ENCODE peak calls at places on chromosomes 16 and 17, in four cellular contexts. I is left ventricle myocardium inferior, T is neuronal stem cell, H is left lung. B is an unnamed sample. For H3K4me1, the result is how much of the 10 kb centered on the place peaks cover.

GRCh38 chr17:59002848-59003247 is 103.8 kb downstream of the TRIM37 start:
- DNase-seq in I (no peak), T (no peak), H (no peak), B (no peak)

GRCh38 chr16:2159052-2159838 is 3.7 kb downstream of the TRAF7 start:
- DNase-seq in I (no peak), T (no peak), H (no peak), B (no peak)

GRCh38 chr17:81683208-81683583 is 401 bp downstream of the ARL16 start:
- DNase-seq in I (no peak), T (no peak), H (no peak), B (no peak)

GRCh38 chr17:81644976-81645952 is 8.3 kb downstream of the TSPAN10 start:
- DNase-seq in I (no peak), T (no peak), H (no peak), B (no peak)

GRCh38 chr16:17364319-17365210 is 106.2 kb downstream of the XYLT1 start:
- DNase-seq in I (no peak), T (no peak), H (no peak), B (no peak)

GRCh38 chr16:88103011-88103410 is 151.8 kb downstream of the BANP start:
- DNase-seq in I (no peak), T (no peak), H (no peak), B (no peak)

GRCh38 chr17:6528557-6528956 is 27.8 kb downstream of the PITPNM3 start:
- DNase-seq in I (no peak), T (no peak), H (no peak), B (no peak)

GRCh38 chr16:80899804-80900592 is 95.6 kb upstream of the CDYL2 start:
- DNase-seq in I (peak), T (no peak), H (peak), B (peak)

GRCh38 chr17:28043296-28043695 is 819 bp downstream of the NLK start:
- DNase-seq in I (no peak), T (no peak), H (no peak), B (no peak)

GRCh38 chr17:28041844-28042656 is 427 bp upstream of the NLK start:
- DNase-seq in I (no peak), T (no peak), H (no peak), B (no peak)

GRCh38 chr17:28042721-28043291 is 329 bp downstream of the NLK start:
- DNase-seq in I (no peak), T (no peak), H (no peak), B (no peak)

GRCh38 chr17:28041068-28041843 is 1.2 kb upstream of the NLK start:
- DNase-seq in I (peak), T (peak), H (peak), B (peak)

DNA sequence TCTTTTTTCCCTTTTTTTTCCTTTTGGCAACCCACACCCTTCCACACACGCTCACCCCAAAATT is at the start of gene NLK:
- DNase-seq in I (no peak), T (no peak), H (no peak), B (no peak)
- H3K27ac ChIP-seq in I (peak), T (peak), H (peak), B (peak)

GRCh38 chr16:85379041-85380001 is 233.8 kb upstream of the GSE1 start:
- DNase-seq in I (no peak), T (no peak), H (no peak), B (no peak)
- H3K4me1 ChIP-seq in I (half or more), T (under half), H (under half), B (under half)

DNA sequence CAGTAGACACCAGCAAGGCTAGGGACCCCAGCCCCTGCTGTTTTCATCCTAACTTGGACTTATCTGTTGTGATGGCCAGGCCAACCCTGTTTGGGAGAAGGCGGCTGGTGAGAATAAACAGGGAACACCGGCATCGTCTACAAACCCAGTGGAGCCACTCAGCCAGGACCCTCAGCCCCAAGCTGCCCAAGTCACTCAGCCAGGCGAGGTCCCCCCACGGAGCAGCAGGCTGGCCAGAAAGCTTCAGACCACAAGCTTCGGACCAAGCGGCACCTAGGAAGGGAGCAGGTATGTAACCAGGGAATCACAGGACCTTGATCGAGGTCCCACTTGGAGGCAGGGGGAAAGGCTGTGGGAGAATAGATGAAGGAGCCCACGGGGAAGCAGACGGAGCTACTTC is 23.4 kb downstream of the RBFOX3 start:
- DNase-seq in I (no peak), T (no peak), H (no peak), B (no peak)
- H3K4me3 ChIP-seq in I (no peak), T (no peak), H (no peak), B (no peak)

GRCh38 chr17:72390675-72391501 is 270.1 kb downstream of the SOX9 start:
- DNase-seq in I (no peak), T (no peak), H (no peak), B (no peak)

GRCh38 chr17:72388765-72389473 is 268.1 kb downstream of the SOX9 start:
- DNase-seq in I (no peak), T (no peak), H (no peak), B (no peak)

GRCh38 chr17:72393553-72393952 is 272.7 kb downstream of the SOX9 start:
- DNase-seq in I (no peak), T (no peak), H (no peak), B (no peak)

GRCh38 chr17:72394531-72394930 is 273.7 kb downstream of the SOX9 start:
- DNase-seq in I (no peak), T (no peak), H (no peak), B (no peak)

GRCh38 chr17:72392056-72393010 is 271.5 kb downstream of the SOX9 start:
- DNase-seq in I (no peak), T (no peak), H (no peak), B (no peak)
- H3K27ac ChIP-seq in I (no peak), T (no peak), H (no peak), B (no peak)

DNA sequence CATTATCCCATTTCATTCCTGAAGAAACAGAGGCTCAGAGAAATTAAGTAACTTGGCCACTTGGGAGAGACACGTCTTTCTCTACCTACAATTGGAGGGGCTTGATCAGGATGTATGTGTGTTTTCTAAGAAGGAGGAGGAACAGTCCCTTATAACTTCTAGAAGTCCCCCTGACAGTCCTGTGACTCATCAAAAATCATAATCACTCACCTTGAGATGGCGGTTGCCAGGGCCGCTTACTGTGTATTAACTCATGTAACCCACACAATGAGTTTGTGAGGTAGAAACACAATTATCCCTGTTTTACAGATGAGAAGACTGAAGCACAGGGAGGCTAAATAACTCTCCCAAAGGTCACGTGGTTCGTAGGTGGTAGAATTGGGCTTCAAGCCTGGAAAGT is 56.8 kb upstream of the LHX1 start:
- DNase-seq in I (no peak), T (no peak), H (no peak), B (no peak)
- H3K4me1 ChIP-seq in I (under half), T (under half), H (under half), B (under half)

DNA sequence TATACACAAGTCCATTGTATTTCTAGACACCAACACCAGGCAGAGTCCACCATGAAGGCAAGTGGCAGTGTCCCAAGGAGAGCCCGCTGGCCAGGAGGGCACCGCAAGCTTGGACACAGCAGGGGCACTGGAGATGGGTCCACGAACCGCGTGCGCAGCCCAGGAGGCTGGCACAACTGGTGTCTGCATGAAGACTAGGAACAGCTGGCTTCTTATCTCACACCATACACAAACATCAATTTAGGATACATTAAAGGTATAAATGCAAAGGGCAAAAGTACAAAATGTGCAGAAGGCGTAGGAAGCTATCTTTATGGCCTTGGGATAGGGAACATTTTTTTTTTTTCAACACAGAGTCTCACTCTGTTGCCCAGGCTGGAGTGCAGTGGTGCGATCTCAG is 52.4 kb downstream of the ANKRD11 start:
- DNase-seq in I (no peak), T (no peak), H (no peak), B (no peak)
- H3K4me3 ChIP-seq in I (no peak), T (no peak), H (no peak), B (no peak)

GRCh38 chr16:68781784-68782183 is 44.7 kb downstream of the CDH1 start:
- DNase-seq in I (no peak), T (no peak), H (no peak), B (no peak)

GRCh38 chr16:68774982-68775381 is 37.9 kb downstream of the CDH1 start:
- DNase-seq in I (no peak), T (no peak), H (no peak), B (no peak)

GRCh38 chr16:68779891-68780290 is 42.8 kb downstream of the CDH1 start:
- DNase-seq in I (no peak), T (no peak), H (no peak), B (no peak)

GRCh38 chr16:68778551-68779231 is 41.6 kb downstream of the CDH1 start:
- DNase-seq in I (no peak), T (no peak), H (peak), B (no peak)

GRCh38 chr16:68776821-68777485 is 39.9 kb downstream of the CDH1 start:
- DNase-seq in I (no peak), T (no peak), H (no peak), B (no peak)
- H3K27ac ChIP-seq in I (no peak), T (no peak), H (no peak), B (no peak)

GRCh38 chr16:55497558-55497957 is 11.3 kb upstream of the LPCAT2 start:
- DNase-seq in I (no peak), T (no peak), H (no peak), B (no peak)
- H3K4me1 ChIP-seq in I (half or more), T (under half), H (under half), B (under half)